ENCODE peak calls at places on chromosome 17, in eight cellular contexts. One of them, this sample, is unnamed.

GRCh38 chr17:66764559-66764958 is 70.4 kb upstream of the CACNG5 start:
- DNase-seq in neural progenitor cell: no peak
- DNase-seq in H1: no peak
- DNase-seq in DND-41: no peak
- DNase-seq in GM12878: no peak
- DNase-seq in kidney: no peak
- DNase-seq in astrocyte: no peak
- DNase-seq in fibroblast of lung: no peak
- DNase-seq in this sample: no peak

GRCh38 chr17:13600475-13601316 is 1.0 kb downstream of the HS3ST3A1 start:
- DNase-seq in DND-41: no peak
- DNase-seq in GM12878: no peak
- DNase-seq in fibroblast of lung: peak; percentile 25
- DNase-seq in astrocyte: no peak
- DNase-seq in neural progenitor cell: peak; percentile 73
- DNase-seq in kidney: no peak
- DNase-seq in H1: peak; percentile 67
- DNase-seq in this sample: peak; percentile 68

GRCh38 chr17:8503368-8503767 is 67.7 kb downstream of the NDEL1 start:
- DNase-seq in kidney: no peak
- DNase-seq in neural progenitor cell: no peak
- DNase-seq in H1: no peak
- DNase-seq in GM12878: no peak
- DNase-seq in astrocyte: no peak
- DNase-seq in DND-41: no peak
- DNase-seq in fibroblast of lung: peak; percentile 14
- DNase-seq in this sample: peak; percentile 33

GRCh38 chr17:3447625-3448024 is 14.0 kb upstream of the OR1E2 start:
- DNase-seq in kidney: no peak
- DNase-seq in neural progenitor cell: peak; percentile 34
- DNase-seq in DND-41: no peak
- DNase-seq in fibroblast of lung: no peak
- DNase-seq in astrocyte: no peak
- DNase-seq in H1: no peak
- DNase-seq in GM12878: no peak
- DNase-seq in this sample: peak; percentile 10

GRCh38 chr17:1519678-1520077 is 3.3 kb upstream of the INPP5K start:
- DNase-seq in fibroblast of lung: no peak
- DNase-seq in GM12878: no peak
- DNase-seq in astrocyte: no peak
- DNase-seq in DND-41: no peak
- DNase-seq in H1: no peak
- DNase-seq in kidney: no peak
- DNase-seq in neural progenitor cell: no peak
- DNase-seq in this sample: no peak

GRCh38 chr17:71921726-71922320 is 199.0 kb upstream of the SOX9 start:
- DNase-seq in fibroblast of lung: peak; percentile 63
- DNase-seq in H1: no peak
- DNase-seq in DND-41: peak; percentile 39
- DNase-seq in kidney: no peak
- DNase-seq in astrocyte: peak; percentile 60
- DNase-seq in neural progenitor cell: no peak
- DNase-seq in GM12878: peak; percentile 21
- DNase-seq in this sample: peak; percentile 16

GRCh38 chr17:78144146-78144719 is 2.0 kb upstream of the C17orf99 start:
- DNase-seq in fibroblast of lung: peak; percentile 59
- DNase-seq in kidney: peak; percentile 94
- DNase-seq in neural progenitor cell: no peak
- DNase-seq in DND-41: no peak
- DNase-seq in H1: no peak
- DNase-seq in GM12878: no peak
- DNase-seq in astrocyte: peak; percentile 25
- DNase-seq in this sample: peak; percentile 41

GRCh38 chr17:76104140-76104895 is 731 bp upstream of the EXOC7 start:
- DNase-seq in fibroblast of lung: no peak
- DNase-seq in DND-41: no peak
- DNase-seq in H1: no peak
- DNase-seq in GM12878: no peak
- DNase-seq in kidney: no peak
- DNase-seq in neural progenitor cell: no peak
- DNase-seq in astrocyte: no peak
- DNase-seq in this sample: no peak

GRCh38 chr17:14245002-14245401 is 8.3 kb upstream of the CDRT15 start:
- DNase-seq in DND-41: no peak
- DNase-seq in fibroblast of lung: no peak
- DNase-seq in GM12878: no peak
- DNase-seq in astrocyte: no peak
- DNase-seq in neural progenitor cell: peak; percentile 78
- DNase-seq in H1: no peak
- DNase-seq in kidney: no peak
- DNase-seq in this sample: no peak

GRCh38 chr17:29140631-29141483 is 39.3 kb downstream of the MYO18A start:
- DNase-seq in DND-41: peak; percentile 82
- DNase-seq in kidney: peak; percentile 68
- DNase-seq in GM12878: no peak
- DNase-seq in neural progenitor cell: peak; percentile 42
- DNase-seq in astrocyte: no peak
- DNase-seq in fibroblast of lung: no peak
- DNase-seq in H1: no peak
- DNase-seq in this sample: no peak

GRCh38 chr17:78878871-78879270 is 24.1 kb downstream of the CEP295NL start:
- DNase-seq in H1: no peak
- DNase-seq in astrocyte: no peak
- DNase-seq in kidney: no peak
- DNase-seq in GM12878: no peak
- DNase-seq in DND-41: no peak
- DNase-seq in neural progenitor cell: no peak
- DNase-seq in fibroblast of lung: no peak
- DNase-seq in this sample: no peak

GRCh38 chr17:1709971-1710806 is at the start of gene TLCD2:
- DNase-seq in H1: peak; percentile 81
- DNase-seq in kidney: peak; percentile 92
- DNase-seq in neural progenitor cell: peak; percentile 79
- DNase-seq in DND-41: no peak
- DNase-seq in fibroblast of lung: peak; percentile 76
- DNase-seq in GM12878: no peak
- DNase-seq in astrocyte: peak; percentile 52
- DNase-seq in this sample: peak; percentile 87

GRCh38 chr17:57406131-57406980 is 150.0 kb downstream of the MSI2 start:
- DNase-seq in H1: no peak
- DNase-seq in DND-41: peak; percentile 74
- DNase-seq in neural progenitor cell: peak; percentile 97
- DNase-seq in astrocyte: peak; percentile 97
- DNase-seq in kidney: peak; percentile 84
- DNase-seq in fibroblast of lung: peak; percentile 96
- DNase-seq in GM12878: no peak
- DNase-seq in this sample: peak; percentile 5

GRCh38 chr17:64126918-64127317 is 3.0 kb downstream of the ERN1 start:
- DNase-seq in DND-41: no peak
- DNase-seq in fibroblast of lung: peak; percentile 70
- DNase-seq in neural progenitor cell: no peak
- DNase-seq in astrocyte: peak; percentile 51
- DNase-seq in GM12878: no peak
- DNase-seq in kidney: no peak
- DNase-seq in H1: no peak
- DNase-seq in this sample: peak; percentile 86

GRCh38 chr17:13476722-13477121 is 125.0 kb downstream of the HS3ST3A1 start:
- DNase-seq in kidney: no peak
- DNase-seq in astrocyte: peak; percentile 54
- DNase-seq in neural progenitor cell: no peak
- DNase-seq in H1: no peak
- DNase-seq in DND-41: no peak
- DNase-seq in GM12878: no peak
- DNase-seq in fibroblast of lung: peak; percentile 57
- DNase-seq in this sample: peak; percentile 63

GRCh38 chr17:65243838-65244237 is 106.7 kb downstream of the RGS9 start:
- DNase-seq in H1: no peak
- DNase-seq in astrocyte: peak; percentile 59
- DNase-seq in GM12878: no peak
- DNase-seq in fibroblast of lung: peak; percentile 72
- DNase-seq in kidney: no peak
- DNase-seq in neural progenitor cell: peak; percentile 78
- DNase-seq in DND-41: peak; percentile 49
- DNase-seq in this sample: peak; percentile 83

GRCh38 chr17:4368341-4368740 is 1.9 kb upstream of the UBE2G1 start:
- DNase-seq in GM12878: no peak
- DNase-seq in neural progenitor cell: no peak
- DNase-seq in H1: no peak
- DNase-seq in astrocyte: no peak
- DNase-seq in kidney: no peak
- DNase-seq in fibroblast of lung: no peak
- DNase-seq in DND-41: no peak
- DNase-seq in this sample: no peak

GRCh38 chr17:8046929-8047768 is 8.3 kb downstream of the ALOX15B start:
- DNase-seq in DND-41: no peak
- DNase-seq in fibroblast of lung: no peak
- DNase-seq in astrocyte: no peak
- DNase-seq in H1: no peak
- DNase-seq in neural progenitor cell: no peak
- DNase-seq in GM12878: no peak
- DNase-seq in kidney: no peak
- DNase-seq in this sample: no peak

GRCh38 chr17:199806-200603 is 18.6 kb upstream of the DOC2B start:
- DNase-seq in GM12878: no peak
- DNase-seq in neural progenitor cell: no peak
- DNase-seq in fibroblast of lung: no peak
- DNase-seq in H1: peak; percentile 42
- DNase-seq in kidney: peak; percentile 51
- DNase-seq in astrocyte: no peak
- DNase-seq in DND-41: no peak
- DNase-seq in this sample: no peak

GRCh38 chr17:67842648-67843047 is 17.3 kb downstream of the BPTF start:
- DNase-seq in astrocyte: no peak
- DNase-seq in neural progenitor cell: no peak
- DNase-seq in GM12878: no peak
- DNase-seq in DND-41: no peak
- DNase-seq in fibroblast of lung: no peak
- DNase-seq in H1: no peak
- DNase-seq in kidney: no peak
- DNase-seq in this sample: no peak
- H3K9ac ChIP-seq in astrocyte: no peak overlapping the region
- H3K9ac ChIP-seq in neural progenitor cell: no peak overlapping the region
- H3K9ac ChIP-seq in GM12878: no peak overlapping the region
- H3K9ac ChIP-seq in DND-41: no peak overlapping the region
- H3K9ac ChIP-seq in fibroblast of lung: no peak overlapping the region
- H3K9ac ChIP-seq in H1: no peak overlapping the region
- H3K9ac ChIP-seq in kidney: no peak overlapping the region
- H3K9ac ChIP-seq in this sample: peak overlapping the region; percentile 0

DNA sequence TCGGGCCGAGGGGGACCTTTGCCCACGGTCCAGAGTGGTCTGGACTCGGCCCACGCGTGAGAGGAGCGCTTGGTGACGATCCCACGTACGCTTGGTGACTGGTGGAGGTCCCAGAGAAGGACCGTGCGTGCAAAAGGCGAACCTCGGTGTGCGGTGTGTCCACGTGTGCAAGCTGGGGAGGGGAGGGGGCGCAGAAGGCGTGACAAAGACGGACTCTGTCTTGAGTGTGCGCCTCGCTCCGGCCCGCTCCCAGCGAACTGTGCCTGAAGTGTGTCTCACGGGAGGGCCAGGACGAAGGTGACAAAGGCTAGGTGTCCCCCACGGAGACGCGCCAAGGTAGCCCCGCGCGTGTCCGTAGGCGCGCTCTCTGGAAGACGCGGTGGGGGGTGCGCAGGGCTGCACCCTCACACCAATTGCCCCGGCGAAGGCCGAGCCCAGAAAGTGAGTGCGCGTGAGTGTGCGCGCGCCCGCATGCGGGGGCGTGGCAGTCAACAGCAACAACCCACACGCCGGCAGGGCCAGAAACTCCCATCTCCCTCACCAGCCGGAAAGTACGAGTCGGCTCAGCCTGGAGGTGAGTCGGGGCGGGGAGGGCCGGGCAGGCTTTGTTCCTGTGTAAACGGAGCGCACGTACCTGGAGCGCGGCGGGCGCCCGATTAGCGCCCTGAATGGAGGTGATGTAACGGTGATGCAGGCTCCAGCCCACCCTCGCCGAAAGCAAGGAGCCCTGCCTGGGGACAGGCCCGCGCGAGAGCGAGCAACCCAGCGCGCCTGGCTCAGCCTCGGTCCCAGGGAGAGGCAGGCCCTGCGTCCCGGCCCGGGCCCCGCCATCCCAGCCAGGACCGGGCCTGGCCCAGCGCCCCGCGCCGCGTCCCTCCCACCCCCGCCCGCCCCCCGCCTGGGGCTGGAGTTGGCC is at the start of gene GPRC5C:
- DNase-seq in GM12878: no peak
- DNase-seq in fibroblast of lung: peak; percentile 46
- DNase-seq in neural progenitor cell: peak; percentile 83
- DNase-seq in DND-41: no peak
- DNase-seq in kidney: peak; percentile 95
- DNase-seq in astrocyte: peak; percentile 33
- DNase-seq in H1: peak; percentile 82
- DNase-seq in this sample: peak; percentile 50
- H3K9ac ChIP-seq in GM12878: no peak within 1 kb of the TSS
- H3K9ac ChIP-seq in fibroblast of lung: no peak within 1 kb of the TSS
- H3K9ac ChIP-seq in neural progenitor cell: peak within 1 kb of the TSS; percentile 25
- H3K9ac ChIP-seq in DND-41: no peak within 1 kb of the TSS
- H3K9ac ChIP-seq in kidney: peak within 1 kb of the TSS; percentile 89
- H3K9ac ChIP-seq in astrocyte: peak within 1 kb of the TSS; percentile 73
- H3K9ac ChIP-seq in H1: peak within 1 kb of the TSS; percentile 72
- H3K9ac ChIP-seq in this sample: peak within 1 kb of the TSS; percentile 75

GRCh38 chr17:50420419-50421112 is 5.5 kb upstream of the ACSF2 start:
- DNase-seq in neural progenitor cell: no peak
- DNase-seq in astrocyte: no peak
- DNase-seq in kidney: no peak
- DNase-seq in H1: no peak
- DNase-seq in fibroblast of lung: no peak
- DNase-seq in DND-41: no peak
- DNase-seq in GM12878: no peak
- DNase-seq in this sample: peak; percentile 70
- H3K9ac ChIP-seq in neural progenitor cell: no peak overlapping the region
- H3K9ac ChIP-seq in astrocyte: no peak overlapping the region
- H3K9ac ChIP-seq in kidney: no peak overlapping the region
- H3K9ac ChIP-seq in H1: no peak overlapping the region
- H3K9ac ChIP-seq in fibroblast of lung: no peak overlapping the region
- H3K9ac ChIP-seq in DND-41: peak overlapping the region; percentile 57
- H3K9ac ChIP-seq in GM12878: no peak overlapping the region
- H3K9ac ChIP-seq in this sample: peak overlapping the region; percentile 62

GRCh38 chr17:60579551-60579950 is 20.4 kb upstream of the PPM1D start:
- DNase-seq in astrocyte: no peak
- DNase-seq in GM12878: no peak
- DNase-seq in kidney: no peak
- DNase-seq in H1: no peak
- DNase-seq in DND-41: no peak
- DNase-seq in neural progenitor cell: no peak
- DNase-seq in fibroblast of lung: no peak
- DNase-seq in this sample: no peak

GRCh38 chr17:60583008-60583407 is 17.0 kb upstream of the PPM1D start:
- DNase-seq in kidney: no peak
- DNase-seq in H1: no peak
- DNase-seq in DND-41: no peak
- DNase-seq in fibroblast of lung: no peak
- DNase-seq in neural progenitor cell: no peak
- DNase-seq in GM12878: no peak
- DNase-seq in astrocyte: no peak
- DNase-seq in this sample: no peak

GRCh38 chr17:60573139-60573975 is 26.6 kb upstream of the PPM1D start:
- DNase-seq in kidney: no peak
- DNase-seq in H1: no peak
- DNase-seq in astrocyte: peak; percentile 89
- DNase-seq in fibroblast of lung: peak; percentile 91
- DNase-seq in neural progenitor cell: no peak
- DNase-seq in GM12878: no peak
- DNase-seq in DND-41: no peak
- DNase-seq in this sample: peak; percentile 68

GRCh38 chr17:60579090-60579489 is 20.9 kb upstream of the PPM1D start:
- DNase-seq in astrocyte: no peak
- DNase-seq in DND-41: no peak
- DNase-seq in neural progenitor cell: no peak
- DNase-seq in H1: no peak
- DNase-seq in fibroblast of lung: peak; percentile 18
- DNase-seq in kidney: no peak
- DNase-seq in GM12878: no peak
- DNase-seq in this sample: peak; percentile 36

GRCh38 chr17:60577147-60577925 is 22.7 kb upstream of the PPM1D start:
- DNase-seq in GM12878: peak; percentile 30
- DNase-seq in kidney: no peak
- DNase-seq in fibroblast of lung: peak; percentile 47
- DNase-seq in DND-41: no peak
- DNase-seq in neural progenitor cell: no peak
- DNase-seq in H1: no peak
- DNase-seq in astrocyte: peak; percentile 24
- DNase-seq in this sample: peak; percentile 78
- H3K9ac ChIP-seq in GM12878: peak overlapping the region; percentile 24
- H3K9ac ChIP-seq in kidney: peak overlapping the region; percentile 20
- H3K9ac ChIP-seq in fibroblast of lung: no peak overlapping the region
- H3K9ac ChIP-seq in DND-41: no peak overlapping the region
- H3K9ac ChIP-seq in neural progenitor cell: no peak overlapping the region
- H3K9ac ChIP-seq in H1: no peak overlapping the region
- H3K9ac ChIP-seq in astrocyte: peak overlapping the region; percentile 16
- H3K9ac ChIP-seq in this sample: peak overlapping the region; percentile 66